ENCODE peak calls at places on chromosomes 4 and X, in five cellular contexts. One of them, this sample, is unnamed.

GRCh38 chrX:68710870-68711576 is 63.6 kb downstream of the STARD8 start:
- ATAC-seq in upper lobe of left lung: peak; percentile 56
- ATAC-seq in K562: peak; percentile 88
- ATAC-seq in GM12878: peak; percentile 75
- ATAC-seq in HepG2: peak; percentile 97
- ATAC-seq in this sample: peak; percentile 46

GRCh38 chrX:12975999-12976558 is 1.2 kb downstream of the TMSB4X start:
- ATAC-seq in upper lobe of left lung: peak; percentile 20
- ATAC-seq in K562: peak; percentile 46
- ATAC-seq in GM12878: peak; percentile 9
- ATAC-seq in HepG2: peak; percentile 71
- ATAC-seq in this sample: no peak

GRCh38 chr4:41256131-41256739 is 493 bp upstream of the UCHL1 start:
- ATAC-seq in upper lobe of left lung: no peak
- ATAC-seq in K562: no peak
- ATAC-seq in GM12878: no peak
- ATAC-seq in HepG2: no peak
- ATAC-seq in this sample: no peak

GRCh38 chr4:83362492-83363329 is 28.1 kb upstream of the HPSE start:
- ATAC-seq in upper lobe of left lung: peak; percentile 76
- ATAC-seq in K562: peak; percentile 86
- ATAC-seq in GM12878: peak; percentile 88
- ATAC-seq in HepG2: peak; percentile 89
- ATAC-seq in this sample: no peak

GRCh38 chr4:153476829-153477574 is 10.8 kb downstream of the TMEM131L start:
- ATAC-seq in upper lobe of left lung: no peak
- ATAC-seq in K562: no peak
- ATAC-seq in GM12878: no peak
- ATAC-seq in HepG2: no peak
- ATAC-seq in this sample: no peak

GRCh38 chr4:156968479-156968984 is 3.1 kb downstream of the PDGFC start:
- ATAC-seq in upper lobe of left lung: peak; percentile 71
- ATAC-seq in K562: no peak
- ATAC-seq in GM12878: peak; percentile 93
- ATAC-seq in HepG2: no peak
- ATAC-seq in this sample: peak; percentile 35

GRCh38 chrX:153319295-153319694 is 2.3 kb downstream of the PNMA6F start:
- ATAC-seq in upper lobe of left lung: no peak
- ATAC-seq in K562: no peak
- ATAC-seq in GM12878: no peak
- ATAC-seq in HepG2: no peak
- ATAC-seq in this sample: peak; percentile 24

GRCh38 chr4:140049924-140050681 is 103.9 kb downstream of the MAML3 start:
- ATAC-seq in upper lobe of left lung: no peak
- ATAC-seq in K562: peak; percentile 78
- ATAC-seq in GM12878: peak; percentile 75
- ATAC-seq in HepG2: peak; percentile 51
- ATAC-seq in this sample: no peak

GRCh38 chr4:73170518-73171198 is 87.9 kb downstream of the ANKRD17 start:
- ATAC-seq in upper lobe of left lung: no peak
- ATAC-seq in K562: no peak
- ATAC-seq in GM12878: no peak
- ATAC-seq in HepG2: peak; percentile 25
- ATAC-seq in this sample: no peak

GRCh38 chr4:337932-338758 is 531 bp downstream of the ZNF141 start:
- ATAC-seq in upper lobe of left lung: peak; percentile 64
- ATAC-seq in K562: no peak
- ATAC-seq in GM12878: peak; percentile 64
- ATAC-seq in HepG2: no peak
- ATAC-seq in this sample: peak; percentile 47

GRCh38 chr4:136651278-136651667 is 881.0 kb downstream of the PCDH18 start:
- ATAC-seq in upper lobe of left lung: no peak
- ATAC-seq in K562: no peak
- ATAC-seq in GM12878: peak; percentile 83
- ATAC-seq in HepG2: no peak
- ATAC-seq in this sample: no peak

GRCh38 chrX:9785252-9785943 is 831 bp upstream of the SHROOM2 start:
- ATAC-seq in upper lobe of left lung: no peak
- ATAC-seq in K562: no peak
- ATAC-seq in GM12878: no peak
- ATAC-seq in HepG2: peak; percentile 48
- ATAC-seq in this sample: no peak

GRCh38 chr4:87555751-87556619 is 26.8 kb upstream of the SPARCL1 start:
- ATAC-seq in upper lobe of left lung: peak; percentile 60
- ATAC-seq in K562: no peak
- ATAC-seq in GM12878: no peak
- ATAC-seq in HepG2: no peak
- ATAC-seq in this sample: peak; percentile 55

GRCh38 chr4:5399790-5400421 is 308.5 kb downstream of the EVC2 start:
- ATAC-seq in upper lobe of left lung: peak; percentile 18
- ATAC-seq in K562: peak; percentile 79
- ATAC-seq in GM12878: peak; percentile 70
- ATAC-seq in HepG2: peak; percentile 82
- ATAC-seq in this sample: no peak

GRCh38 chr4:114287079-114287696 is 307.7 kb upstream of the ARSJ start:
- ATAC-seq in upper lobe of left lung: no peak
- ATAC-seq in K562: no peak
- ATAC-seq in GM12878: no peak
- ATAC-seq in HepG2: peak; percentile 100
- ATAC-seq in this sample: no peak

GRCh38 chr4:69764311-69764710 is 3.9 kb upstream of the SULT1B1 start:
- ATAC-seq in upper lobe of left lung: no peak
- ATAC-seq in K562: no peak
- ATAC-seq in GM12878: no peak
- ATAC-seq in HepG2: no peak
- ATAC-seq in this sample: no peak
- TF ChIP-seq CTCF in upper lobe of left lung: no peak
- TF ChIP-seq CTCF in K562: no peak
- TF ChIP-seq CTCF in GM12878: no peak
- TF ChIP-seq CTCF in HepG2: no peak
- TF ChIP-seq CTCF in this sample: no peak

GRCh38 chr4:37002625-37003024 is 241.9 kb upstream of the NWD2 start:
- ATAC-seq in upper lobe of left lung: no peak
- ATAC-seq in K562: peak; percentile 59
- ATAC-seq in GM12878: no peak
- ATAC-seq in HepG2: no peak
- ATAC-seq in this sample: no peak
- TF ChIP-seq EP300 in upper lobe of left lung: no peak
- TF ChIP-seq EP300 in K562: no peak
- TF ChIP-seq EP300 in GM12878: no peak
- TF ChIP-seq EP300 in HepG2: no peak
- TF ChIP-seq EP300 in this sample: no peak

GRCh38 chr4:172957216-172957615 is 211.4 kb upstream of the GALNT7 start:
- ATAC-seq in upper lobe of left lung: no peak
- ATAC-seq in K562: peak; percentile 56
- ATAC-seq in GM12878: no peak
- ATAC-seq in HepG2: no peak
- ATAC-seq in this sample: no peak

GRCh38 chr4:172963498-172964294 is 204.9 kb upstream of the GALNT7 start:
- ATAC-seq in upper lobe of left lung: no peak
- ATAC-seq in K562: no peak
- ATAC-seq in GM12878: no peak
- ATAC-seq in HepG2: no peak
- ATAC-seq in this sample: no peak

GRCh38 chr4:172962564-172963353 is 205.9 kb upstream of the GALNT7 start:
- ATAC-seq in upper lobe of left lung: peak; percentile 31
- ATAC-seq in K562: no peak
- ATAC-seq in GM12878: no peak
- ATAC-seq in HepG2: no peak
- ATAC-seq in this sample: peak; percentile 98
- TF ChIP-seq POLR2AphosphoS5 in upper lobe of left lung: peak; percentile 23
- TF ChIP-seq POLR2AphosphoS5 in K562: no peak
- TF ChIP-seq POLR2AphosphoS5 in GM12878: no peak
- TF ChIP-seq POLR2AphosphoS5 in HepG2: no peak
- TF ChIP-seq POLR2AphosphoS5 in this sample: peak; percentile 98

DNA sequence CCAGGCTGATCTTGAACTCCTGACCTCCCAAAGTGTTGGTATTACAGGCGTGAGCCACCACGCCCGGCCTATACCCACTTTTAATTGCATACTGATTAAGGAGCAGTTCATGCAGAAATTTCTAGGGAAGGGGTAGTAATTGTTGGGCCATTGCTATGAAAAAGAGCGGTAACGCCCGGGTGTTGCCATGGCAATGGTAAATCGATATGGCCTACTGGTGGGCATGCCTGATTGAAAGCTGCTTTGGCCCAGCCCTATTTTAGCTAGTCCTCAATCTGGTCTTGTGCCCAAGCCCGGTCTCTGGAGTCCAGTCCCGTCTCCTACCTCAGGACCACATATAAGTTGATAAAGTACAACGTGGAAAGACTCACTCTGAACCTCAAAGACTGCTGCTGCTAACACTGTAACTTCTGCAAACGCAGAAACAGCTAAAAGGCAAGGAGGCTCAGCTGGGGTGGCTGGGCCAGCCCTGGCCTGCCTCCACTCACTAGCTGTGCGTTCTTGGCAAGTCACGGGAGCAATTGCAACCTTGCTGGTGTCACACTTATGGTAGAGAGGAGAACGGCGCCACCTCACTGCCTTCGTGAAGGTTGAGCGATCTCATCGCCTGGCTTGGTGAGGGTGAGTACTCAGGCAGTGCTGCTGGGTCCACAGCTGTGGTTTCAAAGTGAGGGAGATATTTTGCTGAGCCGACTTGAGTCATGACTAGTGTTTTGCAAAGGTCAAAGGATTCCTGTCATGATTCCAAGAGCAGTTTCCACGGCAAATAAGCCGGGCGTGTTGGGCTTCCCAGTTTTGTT is 57.0 kb upstream of the GRPEL1 start:
- ATAC-seq in upper lobe of left lung: peak; percentile 79
- ATAC-seq in K562: peak; percentile 29
- ATAC-seq in GM12878: no peak
- ATAC-seq in HepG2: peak; percentile 41
- ATAC-seq in this sample: peak; percentile 88
- TF ChIP-seq CTCF in upper lobe of left lung: no peak
- TF ChIP-seq CTCF in K562: no peak
- TF ChIP-seq CTCF in GM12878: no peak
- TF ChIP-seq CTCF in HepG2: peak; percentile 52
- TF ChIP-seq CTCF in this sample: no peak

GRCh38 chr4:176270669-176271068 is 1.6 kb upstream of the ASB5 start:
- ATAC-seq in upper lobe of left lung: peak; percentile 34
- ATAC-seq in K562: no peak
- ATAC-seq in GM12878: peak; percentile 18
- ATAC-seq in HepG2: no peak
- ATAC-seq in this sample: peak; percentile 68
- TF ChIP-seq EP300 in upper lobe of left lung: no peak
- TF ChIP-seq EP300 in K562: no peak
- TF ChIP-seq EP300 in GM12878: no peak
- TF ChIP-seq EP300 in HepG2: no peak
- TF ChIP-seq EP300 in this sample: no peak

GRCh38 chr4:123587983-123588494 is 191.4 kb downstream of the SPRY1 start:
- ATAC-seq in upper lobe of left lung: peak; percentile 52
- ATAC-seq in K562: peak; percentile 73
- ATAC-seq in GM12878: peak; percentile 49
- ATAC-seq in HepG2: peak; percentile 73
- ATAC-seq in this sample: peak; percentile 64
- TF ChIP-seq POLR2AphosphoS5 in upper lobe of left lung: peak; percentile 87
- TF ChIP-seq POLR2AphosphoS5 in K562: no peak
- TF ChIP-seq POLR2AphosphoS5 in GM12878: no peak
- TF ChIP-seq POLR2AphosphoS5 in HepG2: no peak
- TF ChIP-seq POLR2AphosphoS5 in this sample: peak; percentile 68

GRCh38 chr4:120843840-120844527 is 78.5 kb downstream of the PRDM5 start:
- ATAC-seq in upper lobe of left lung: peak; percentile 58
- ATAC-seq in K562: no peak
- ATAC-seq in GM12878: peak; percentile 86
- ATAC-seq in HepG2: peak; percentile 95
- ATAC-seq in this sample: no peak
- TF ChIP-seq CTCF in upper lobe of left lung: peak; percentile 23
- TF ChIP-seq CTCF in K562: no peak
- TF ChIP-seq CTCF in GM12878: peak; percentile 29
- TF ChIP-seq CTCF in HepG2: peak; percentile 27
- TF ChIP-seq CTCF in this sample: peak; percentile 18

This sample was measured in gastroesophageal sphincter.